ENCODE peak calls at places on chromosomes 4 and X, in eight cellular contexts. N is naive thymus-derived CD4-positive, alpha-beta T cell; X is cardiac muscle cell; M is heart right ventricle; D is epithelial cell of esophagus; E is effector memory CD8-positive, alpha-beta T cell; J is fibroblast of mammary gland; I is mesothelial cell of epicardium. C is an unnamed sample.

GRCh38 chr4:24473309-24473721 is 111.0 kb downstream of the DHX15 start:
- DNase-seq in D (peak), E (no peak), I (no peak), N (no peak), M (peak), J (peak), X (peak), C (no peak)

GRCh38 chr4:36209941-36210663 is 34.2 kb downstream of the ARAP2 start:
- DNase-seq in J (no peak), E (no peak), M (no peak), N (no peak), D (no peak), I (no peak), X (no peak), C (no peak)

GRCh38 chr4:88178633-88179231 is 20.3 kb upstream of the ABCG2 start:
- DNase-seq in X (no peak), M (no peak), E (no peak), J (no peak), D (peak), I (no peak), N (no peak), C (no peak)

GRCh38 chrX:24506082-24506481 is 41.0 kb downstream of the PDK3 start:
- DNase-seq in D (peak), J (peak), X (peak), I (no peak), M (no peak), N (no peak), E (no peak), C (no peak)

GRCh38 chrX:1026263-1027015 is 186.0 kb downstream of the CRLF2 start:
- DNase-seq in N (peak), X (no peak), J (no peak), D (no peak), I (no peak), M (no peak), E (no peak), C (no peak)

GRCh38 chr4:139455187-139455586 is 1.3 kb downstream of the RAB33B start:
- DNase-seq in N (no peak), M (no peak), D (no peak), J (no peak), I (no peak), X (no peak), E (no peak), C (no peak)

GRCh38 chrX:97096385-97096784 is 212.7 kb downstream of the RPA4 start:
- DNase-seq in N (no peak), X (peak), D (no peak), I (no peak), J (no peak), M (no peak), E (no peak), C (no peak)

GRCh38 chr4:38180456-38180855 is 220.3 kb downstream of the PTTG2 start:
- DNase-seq in N (no peak), M (no peak), J (peak), D (peak), E (no peak), I (no peak), X (no peak), C (no peak)

GRCh38 chr4:187302456-187302855 is 578.8 kb upstream of the FAT1 start:
- DNase-seq in I (no peak), E (no peak), J (peak), M (no peak), D (no peak), X (peak), N (no peak), C (no peak)

GRCh38 chr4:175427751-175428150 is 384.3 kb downstream of the GPM6A start:
- DNase-seq in E (no peak), N (no peak), X (no peak), I (no peak), J (no peak), M (no peak), D (no peak), C (no peak)

GRCh38 chr4:57055873-57056272 is 54.3 kb downstream of the IGFBP7 start:
- DNase-seq in M (no peak), E (no peak), J (no peak), I (no peak), D (no peak), X (no peak), N (no peak), C (no peak)

GRCh38 chrX:110341189-110342035 is 17.2 kb upstream of the RTL9 start:
- DNase-seq in N (no peak), E (no peak), D (peak), J (peak), I (no peak), X (peak), M (no peak), C (no peak)

GRCh38 chr4:150224896-150225591 is 146.8 kb downstream of the DCLK2 start:
- DNase-seq in D (peak), N (no peak), M (no peak), X (peak), E (no peak), I (no peak), J (peak), C (no peak)

GRCh38 chrX:105323951-105324350 is 103.5 kb upstream of the TEX13A start:
- DNase-seq in N (no peak), D (peak), I (no peak), M (no peak), X (peak), E (no peak), J (peak), C (no peak)

GRCh38 chrX:153628129-153628528 is 18.9 kb upstream of the DUSP9 start:
- DNase-seq in E (no peak), J (no peak), D (no peak), M (no peak), N (no peak), I (no peak), X (no peak), C (no peak)

GRCh38 chrX:104113237-104113965 is 1.1 kb downstream of the ZCCHC18 start:
- DNase-seq in E (peak), N (peak), M (peak), J (peak), X (peak), D (peak), I (peak), C (peak)

GRCh38 chr4:182289809-182290208 is 46.6 kb downstream of the TENM3 start:
- DNase-seq in I (no peak), J (no peak), D (no peak), X (no peak), M (no peak), E (no peak), N (no peak), C (peak)

GRCh38 chr4:185424905-185425599 is 712 bp downstream of the UFSP2 start:
- DNase-seq in X (peak), M (no peak), J (peak), N (peak), E (no peak), D (no peak), I (no peak), C (no peak)

GRCh38 chrX:37644381-37645305 is 40.9 kb upstream of the XK start:
- DNase-seq in E (no peak), D (peak), J (no peak), I (no peak), X (no peak), M (no peak), N (no peak), C (no peak)

GRCh38 chr4:96525901-96526300 is 686.0 kb downstream of the PDHA2 start:
- DNase-seq in D (no peak), N (no peak), J (no peak), I (no peak), M (no peak), X (peak), E (no peak), C (no peak)

C was measured in H9.